ENCODE peak calls at places on chromosomes 1 and 21, in ten cellular contexts. W, V, S, Y, E, I, A, O, F and Z are unnamed samples.

GRCh38 chr1:94037392-94038229 is 83.3 kb downstream of the ABCA4 start:
- DNase-seq in A (no peak), I (no peak), W (no peak), E (no peak), V (no peak), S (no peak), F (no peak), O (no peak), Y (no peak), Z (no peak)

GRCh38 chr21:34950980-34951379 is 98.1 kb downstream of the RUNX1 start:
- DNase-seq in I (no peak), F (no peak), W (no peak), S (no peak), Y (no peak), V (no peak), O (no peak), A (no peak), E (no peak), Z (no peak)

GRCh38 chr1:181135815-181136737 is 47.6 kb downstream of the IER5 start:
- DNase-seq in A (peak), W (no peak), Y (no peak), E (no peak), S (no peak), V (no peak), O (no peak), F (no peak), I (no peak), Z (peak)

GRCh38 chr1:31706384-31707058 is 2.7 kb upstream of the COL16A1 start:
- DNase-seq in A (peak), W (no peak), F (no peak), Y (no peak), E (no peak), I (no peak), O (no peak), S (no peak), V (no peak), Z (no peak)

GRCh38 chr1:70247122-70247521 is 25.9 kb downstream of the SRSF11 start:
- DNase-seq in W (no peak), E (no peak), S (no peak), O (no peak), Y (no peak), V (no peak), F (no peak), I (no peak), A (no peak), Z (no peak)

GRCh38 chr1:120179420-120180348 is 3.4 kb upstream of the SEC22B start:
- DNase-seq in E (peak), W (no peak), V (peak), A (peak), F (no peak), I (no peak), Y (peak), S (no peak), O (no peak), Z (peak)

GRCh38 chr1:95503371-95504145 is 269.5 kb downstream of the RWDD3 start:
- DNase-seq in V (no peak), W (no peak), I (no peak), O (no peak), E (no peak), F (no peak), A (no peak), Y (no peak), S (no peak), Z (no peak)

GRCh38 chr1:228278432-228278941 is 70.6 kb downstream of the OBSCN start:
- DNase-seq in S (no peak), E (no peak), O (no peak), Y (no peak), W (no peak), A (no peak), F (no peak), V (no peak), I (no peak), Z (no peak)

GRCh38 chr1:186404454-186405051 is 28.9 kb downstream of the ODR4 start:
- DNase-seq in O (peak), W (no peak), S (no peak), E (peak), F (no peak), V (no peak), Y (no peak), I (no peak), A (peak), Z (peak)

GRCh38 chr1:114341886-114342285 is 169.1 kb downstream of the TRIM33 start:
- DNase-seq in Y (no peak), S (no peak), E (no peak), A (no peak), V (no peak), W (no peak), F (no peak), I (no peak), O (no peak), Z (no peak)

GRCh38 chr21:16345757-16346156 is 616.0 kb downstream of the USP25 start:
- DNase-seq in S (no peak), F (no peak), E (no peak), V (no peak), A (no peak), I (no peak), W (no peak), Y (no peak), O (no peak), Z (no peak)

GRCh38 chr21:15034126-15034848 is 30.5 kb downstream of the NRIP1 start:
- DNase-seq in E (no peak), I (no peak), Y (no peak), S (no peak), F (no peak), V (no peak), A (peak), W (no peak), O (no peak), Z (peak)

GRCh38 chr1:38735651-38736161 is 123.9 kb downstream of the RRAGC start:
- DNase-seq in E (no peak), F (no peak), V (no peak), S (no peak), A (peak), W (no peak), O (peak), I (no peak), Y (no peak), Z (peak)

GRCh38 chr21:46119565-46120271 is 21.8 kb downstream of the COL6A2 start:
- DNase-seq in O (no peak), S (peak), W (no peak), E (no peak), V (no peak), F (peak), A (no peak), Y (peak), I (no peak), Z (no peak)

GRCh38 chr1:248372394-248372793 is 3.2 kb upstream of the OR2T6 start:
- DNase-seq in E (no peak), W (no peak), F (no peak), V (no peak), I (no peak), S (no peak), O (no peak), Y (no peak), A (no peak), Z (no peak)

GRCh38 chr1:37362569-37362968 is 111.8 kb upstream of the ZC3H12A start:
- DNase-seq in Y (no peak), F (no peak), E (no peak), A (no peak), W (no peak), O (no peak), I (no peak), S (no peak), V (no peak), Z (no peak)

GRCh38 chr1:228866498-228866897 is 131.2 kb downstream of the RHOU start:
- DNase-seq in W (no peak), O (no peak), V (no peak), F (no peak), E (no peak), I (no peak), S (no peak), Y (no peak), A (no peak), Z (no peak)

GRCh38 chr1:158719664-158720063 is 856 bp downstream of the OR6K3 start:
- DNase-seq in S (no peak), Y (no peak), F (no peak), W (no peak), I (no peak), E (no peak), V (no peak), A (no peak), O (no peak), Z (no peak)

GRCh38 chr1:7375781-7376660 is 395.1 kb upstream of the VAMP3 start:
- DNase-seq in E (no peak), V (no peak), O (no peak), I (no peak), Y (no peak), W (no peak), S (no peak), A (no peak), F (no peak), Z (no peak)

GRCh38 chr1:229756666-229757065 is 130.6 kb downstream of the URB2 start:
- DNase-seq in O (peak), Y (no peak), V (no peak), A (peak), W (no peak), F (no peak), S (no peak), I (no peak), E (no peak), Z (peak)

GRCh38 chr1:206691604-206692003 is 6.9 kb downstream of the MAPKAPK2 start:
- DNase-seq in W (peak), I (no peak), Y (no peak), O (no peak), S (no peak), A (peak), F (no peak), V (no peak), E (no peak), Z (no peak)

GRCh38 chr1:19315378-19316206 is 3.5 kb downstream of the SLC66A1 start:
- DNase-seq in Y (no peak), W (no peak), F (no peak), V (peak), I (no peak), E (no peak), S (no peak), A (peak), O (no peak), Z (peak)

GRCh38 chr21:28230559-28230958 is 762.1 kb downstream of the LTN1 start:
- DNase-seq in W (no peak), F (no peak), I (no peak), V (no peak), A (peak), S (no peak), E (no peak), O (no peak), Y (no peak), Z (peak)

GRCh38 chr1:200733907-200734306 is 4.8 kb upstream of the CAMSAP2 start:
- DNase-seq in W (no peak), S (no peak), A (no peak), I (no peak), V (no peak), E (no peak), O (no peak), Y (no peak), F (no peak), Z (no peak)

GRCh38 chr1:18140411-18140810 is 32.8 kb downstream of the IGSF21 start:
- DNase-seq in E (no peak), O (no peak), S (no peak), Y (no peak), A (no peak), W (no peak), F (no peak), I (no peak), V (no peak), Z (no peak)

GRCh38 chr1:171871848-171872247 is 30.6 kb downstream of the DNM3 start:
- DNase-seq in F (no peak), O (no peak), Y (no peak), S (no peak), I (no peak), V (no peak), E (no peak), A (no peak), W (no peak), Z (no peak)

GRCh38 chr1:40351124-40351523 is 22.4 kb upstream of the SMAP2 start:
- DNase-seq in W (no peak), E (no peak), S (no peak), O (no peak), V (no peak), F (no peak), I (no peak), A (no peak), Y (no peak), Z (no peak)

GRCh38 chr1:202645097-202645476 is 65.2 kb downstream of the SYT2 start:
- DNase-seq in O (no peak), F (no peak), S (no peak), Y (no peak), V (no peak), I (no peak), W (no peak), E (no peak), A (no peak), Z (no peak)

GRCh38 chr21:35843911-35844667 is 216.2 kb downstream of the SETD4 start:
- DNase-seq in Y (no peak), V (no peak), F (no peak), I (no peak), W (no peak), E (no peak), A (no peak), O (no peak), S (no peak), Z (peak)

GRCh38 chr21:15421521-15421920 is 308.3 kb upstream of the USP25 start:
- DNase-seq in V (no peak), S (no peak), F (no peak), E (no peak), I (no peak), A (no peak), W (no peak), O (no peak), Y (no peak), Z (no peak)